ENCODE peak calls at places on chromosomes 3 and 15, in seven cellular contexts. E is HCT116, G is A549, V is HepG2, D is H1, R is K562, B is IMR-90. Q is an unnamed sample.

GRCh38 chr3:30042274-30042859 is 564.0 kb upstream of the TGFBR2 start:
- DNase-seq in E (peak), G (peak), V (peak), D (no peak), R (peak), B (peak), Q (peak)

GRCh38 chr3:129413687-129414506 is 14.5 kb downstream of the EFCAB12 start:
- DNase-seq in E (no peak), G (peak), V (peak), D (no peak), R (peak), B (peak), Q (no peak)

GRCh38 chr3:39189648-39190269 is 2.6 kb downstream of the XIRP1 start:
- DNase-seq in E (peak), G (peak), V (peak), D (no peak), R (peak), B (peak), Q (peak)

GRCh38 chr3:183158552-183159006 is 4.0 kb downstream of the LAMP3 start:
- DNase-seq in E (no peak), G (no peak), V (no peak), D (no peak), R (peak), B (peak), Q (peak)

GRCh38 chr3:25380222-25380739 is 47.8 kb upstream of the RARB start:
- DNase-seq in E (no peak), G (no peak), V (no peak), D (no peak), R (no peak), B (no peak), Q (no peak)

GRCh38 chr15:91302588-91303439 is 202.8 kb downstream of the SV2B start:
- DNase-seq in E (peak), G (peak), V (peak), D (peak), R (peak), B (peak), Q (peak)

GRCh38 chr15:74828835-74829234 is 2.4 kb downstream of the CPLX3 start:
- DNase-seq in E (no peak), G (no peak), V (no peak), D (no peak), R (no peak), B (no peak), Q (no peak)

GRCh38 chr15:39127925-39128617 is 452.8 kb upstream of the THBS1 start:
- DNase-seq in E (peak), G (peak), V (peak), D (no peak), R (peak), B (peak), Q (no peak)

GRCh38 chr3:59248976-59249375 is 199.2 kb upstream of the CFAP20DC start:
- DNase-seq in E (no peak), G (no peak), V (no peak), D (no peak), R (no peak), B (no peak), Q (no peak)

GRCh38 chr15:56973463-56973862 is 55.0 kb downstream of the TCF12 start:
- DNase-seq in E (no peak), G (no peak), V (no peak), D (no peak), R (no peak), B (no peak), Q (no peak)

DNA sequence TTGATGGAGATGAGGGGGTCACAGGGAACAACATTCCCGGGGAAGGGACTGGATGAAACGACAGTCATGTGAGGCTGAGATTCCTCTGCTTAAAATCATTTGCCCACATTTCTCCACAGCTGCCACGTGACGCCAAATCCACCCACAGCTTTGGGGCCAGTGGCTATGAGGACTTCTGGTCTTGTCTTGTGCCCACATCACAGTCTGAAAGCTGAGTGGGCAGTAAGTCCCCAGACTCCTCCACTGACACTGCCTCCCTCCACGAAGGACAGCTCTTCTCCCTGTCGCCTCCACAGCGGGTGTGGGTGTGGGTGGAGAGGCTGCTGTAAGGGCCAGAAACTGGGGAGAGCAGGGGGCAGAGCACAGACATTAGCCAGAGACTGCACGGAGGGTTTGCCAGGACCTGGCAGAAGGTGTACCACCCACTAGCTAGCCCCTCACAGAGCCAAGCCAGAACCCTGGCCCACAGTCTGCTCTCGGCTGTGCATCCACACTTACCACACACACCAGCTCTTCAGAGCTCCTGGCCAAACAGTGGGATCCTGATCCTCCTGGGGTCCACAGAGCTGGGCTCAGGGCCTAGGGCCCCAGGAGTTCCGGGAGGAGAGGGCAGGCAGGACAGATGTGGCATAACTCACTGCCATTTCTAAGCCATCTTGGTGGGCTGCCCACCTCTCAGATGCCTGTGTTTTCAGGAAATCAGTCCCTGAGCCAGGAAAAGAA is 24.2 kb downstream of the RAB6B start:
- DNase-seq in E (no peak), G (no peak), V (no peak), D (no peak), R (no peak), B (no peak), Q (no peak)
- TF ChIP-seq CEBPB in E (no peak), G (no peak), V (no peak), D (no peak), R (no peak), B (no peak), Q (no peak)

DNA sequence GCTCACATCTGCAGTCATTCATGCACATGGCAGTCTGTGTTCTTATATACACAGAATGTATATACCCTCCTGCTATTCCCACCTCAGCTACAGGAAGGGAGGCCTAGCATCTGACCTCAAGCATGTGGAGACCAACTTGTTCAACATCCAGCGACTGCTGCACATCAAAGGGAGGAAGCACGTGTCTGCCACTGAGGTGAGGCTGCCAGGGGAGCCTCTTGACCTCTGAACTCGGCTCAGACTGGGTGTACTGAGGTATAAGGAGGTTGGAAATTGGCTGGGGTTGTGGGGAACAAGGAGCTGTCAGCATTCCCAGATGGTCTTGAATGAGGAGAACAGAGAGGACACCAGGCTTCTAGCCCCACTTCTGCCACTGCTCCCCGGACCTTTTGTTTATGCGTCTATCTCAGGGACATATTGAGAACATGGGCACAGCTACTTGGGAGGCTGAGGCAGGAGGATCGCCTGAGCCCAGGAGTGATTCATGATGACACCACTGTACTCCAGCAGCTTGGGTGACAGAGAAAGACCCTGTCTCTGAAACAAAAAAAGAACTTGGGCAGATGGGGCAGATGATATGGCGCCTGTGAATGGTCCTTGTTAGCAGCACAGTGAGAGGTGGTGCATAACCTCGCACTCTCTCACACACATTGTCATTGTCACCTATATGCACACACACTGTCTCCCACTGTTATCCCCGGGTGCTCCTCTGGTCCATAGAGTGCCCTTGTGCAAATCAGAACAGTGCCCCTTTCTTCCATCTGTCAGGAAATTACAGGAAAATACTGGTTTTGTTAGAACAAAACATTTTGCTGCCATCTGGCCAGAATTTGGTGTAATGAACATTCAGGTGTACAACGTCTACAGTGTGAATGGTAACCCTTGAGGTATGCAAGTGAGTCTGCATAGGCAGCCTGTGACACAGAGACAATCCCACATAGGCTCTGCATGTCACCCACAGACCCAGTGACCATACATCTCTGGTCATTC is 5.4 kb downstream of the VILL start:
- DNase-seq in E (no peak), G (no peak), V (peak), D (no peak), R (no peak), B (no peak), Q (no peak)
- TF ChIP-seq CEBPB in E (no peak), G (no peak), V (no peak), D (no peak), R (no peak), B (no peak), Q (no peak)

GRCh38 chr3:66378256-66378655 is 122.6 kb downstream of the LRIG1 start:
- DNase-seq in E (peak), G (peak), V (no peak), D (peak), R (peak), B (peak), Q (no peak)
- TF ChIP-seq CEBPB in E (no peak), G (no peak), V (no peak), D (no peak), R (no peak), B (no peak), Q (no peak)

GRCh38 chr3:151559736-151560135 is 98.9 kb upstream of the IGSF10 start:
- DNase-seq in E (no peak), G (no peak), V (no peak), D (no peak), R (no peak), B (no peak), Q (no peak)
- TF ChIP-seq CEBPB in E (no peak), G (no peak), V (no peak), D (no peak), R (no peak), B (no peak), Q (no peak)